ENCODE peak calls at places on chromosomes 16 and 17, in four cellular contexts. A is IMR-90, U is K562, L is GM12878. P is an unnamed sample.

GRCh38 chr16:70689970-70690905 is 4.4 kb upstream of the MTSS2 start:
- DNase-seq in A (no peak), U (no peak), L (no peak), P (no peak)

GRCh38 chr16:75471723-75472634 is 7.5 kb upstream of the TMEM170A start:
- DNase-seq in A (peak; percentile 64), U (peak; percentile 71), L (no peak), P (peak; percentile 67)

GRCh38 chr17:72931163-72931562 is 161.3 kb downstream of the SLC39A11 start:
- DNase-seq in A (no peak), U (no peak), L (peak; percentile 25), P (no peak)

GRCh38 chr17:16286009-16286946 is 67.0 kb downstream of the CENPV start:
- DNase-seq in A (peak; percentile 98), U (peak; percentile 95), L (peak; percentile 96), P (peak; percentile 96)

GRCh38 chr16:81179219-81179618 is 59.3 kb upstream of the BCO1 start:
- DNase-seq in A (no peak), U (no peak), L (no peak), P (no peak)

GRCh38 chr17:70609566-70609965 is 440.2 kb downstream of the KCNJ2 start:
- DNase-seq in A (no peak), U (no peak), L (no peak), P (no peak)

GRCh38 chr16:88298166-88298881 is 84.4 kb upstream of the ZNF469 start:
- DNase-seq in A (peak; percentile 60), U (no peak), L (no peak), P (no peak)

GRCh38 chr17:68184816-68185436 is 62.9 kb upstream of the AMZ2 start:
- DNase-seq in A (no peak), U (no peak), L (no peak), P (no peak)

GRCh38 chr16:67672306-67672705 is 5.7 kb downstream of the C16orf86 start:
- DNase-seq in A (no peak), U (no peak), L (no peak), P (no peak)

GRCh38 chr16:66878067-66878466 is 2.2 kb upstream of the PDP2 start:
- DNase-seq in A (no peak), U (no peak), L (no peak), P (no peak)

GRCh38 chr16:80583466-80583865 is 42.7 kb downstream of the DYNLRB2 start:
- DNase-seq in A (peak; percentile 59), U (no peak), L (no peak), P (no peak)

GRCh38 chr17:55304171-55304859 is 39.6 kb downstream of the HLF start:
- DNase-seq in A (no peak), U (no peak), L (no peak), P (no peak)

GRCh38 chr17:75589919-75590303 is 2.3 kb downstream of the MYO15B start:
- DNase-seq in A (no peak), U (no peak), L (no peak), P (no peak)

GRCh38 chr17:80704894-80705293 is 160.3 kb downstream of the RPTOR start:
- DNase-seq in A (no peak), U (no peak), L (no peak), P (no peak)

GRCh38 chr17:55773671-55774070 is 22.8 kb downstream of the PCTP start:
- DNase-seq in A (no peak), U (no peak), L (no peak), P (no peak)

GRCh38 chr16:77822656-77823055 is 34.3 kb downstream of the VAT1L start:
- DNase-seq in A (no peak), U (no peak), L (no peak), P (no peak)

GRCh38 chr17:1239210-1239609 is 31.0 kb upstream of the BHLHA9 start:
- DNase-seq in A (peak; percentile 55), U (no peak), L (no peak), P (no peak)

GRCh38 chr16:35011-35775 is 18.2 kb downstream of the POLR3K start:
- DNase-seq in A (no peak), U (no peak), L (no peak), P (no peak)

GRCh38 chr16:80692270-80692669 is 112.1 kb downstream of the CDYL2 start:
- DNase-seq in A (no peak), U (no peak), L (no peak), P (no peak)

GRCh38 chr17:77692571-77693161 is 265.8 kb upstream of the TNRC6C start:
- DNase-seq in A (peak; percentile 9), U (no peak), L (no peak), P (no peak)

GRCh38 chr17:80774643-80775281 is 216.9 kb upstream of the CHMP6 start:
- DNase-seq in A (no peak), U (no peak), L (no peak), P (peak; percentile 43)

GRCh38 chr16:66656547-66656946 is 40.0 kb downstream of the CMTM4 start:
- DNase-seq in A (peak; percentile 38), U (no peak), L (no peak), P (no peak)

GRCh38 chr17:48915459-48916282 is 7.5 kb downstream of the UBE2Z start:
- DNase-seq in A (peak; percentile 93), U (no peak), L (peak; percentile 74), P (peak; percentile 47)

GRCh38 chr16:27522173-27522707 is 27.5 kb downstream of the GTF3C1 start:
- DNase-seq in A (no peak), U (no peak), L (no peak), P (no peak)

GRCh38 chr17:65208753-65209152 is 71.6 kb downstream of the RGS9 start:
- DNase-seq in A (no peak), U (no peak), L (no peak), P (no peak)

GRCh38 chr17:62967111-62967449 is 1.0 kb downstream of the TANC2 start:
- DNase-seq in A (no peak), U (no peak), L (no peak), P (no peak)

GRCh38 chr16:80611930-80612327 is 71.1 kb downstream of the DYNLRB2 start:
- DNase-seq in A (no peak), U (peak; percentile 21), L (no peak), P (no peak)

DNA sequence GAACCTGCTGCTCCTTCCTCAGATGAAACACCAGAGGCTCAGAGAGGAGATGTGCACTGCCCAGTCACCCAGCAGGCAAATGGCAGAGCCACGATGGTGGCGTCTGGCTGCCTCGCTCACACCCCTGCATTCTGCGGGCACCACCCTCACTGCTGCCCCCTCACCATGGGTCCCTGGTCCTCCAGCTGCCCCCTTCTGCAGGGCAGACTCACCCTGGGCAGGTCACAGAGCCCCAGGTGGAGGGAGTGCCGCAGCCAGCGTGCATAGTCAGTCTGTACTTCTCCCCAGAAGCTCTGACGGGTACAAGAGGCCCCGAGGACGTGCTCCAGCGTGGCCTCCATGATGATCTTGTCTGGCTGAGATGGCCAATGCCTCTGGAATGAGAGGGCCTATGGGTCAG is 52.9 kb downstream of the RMI2 start:
- DNase-seq in A (no peak), U (no peak), L (no peak), P (no peak)
- TF ChIP-seq FOS in A (no peak), U (no peak), L (no peak), P (no peak)

DNA sequence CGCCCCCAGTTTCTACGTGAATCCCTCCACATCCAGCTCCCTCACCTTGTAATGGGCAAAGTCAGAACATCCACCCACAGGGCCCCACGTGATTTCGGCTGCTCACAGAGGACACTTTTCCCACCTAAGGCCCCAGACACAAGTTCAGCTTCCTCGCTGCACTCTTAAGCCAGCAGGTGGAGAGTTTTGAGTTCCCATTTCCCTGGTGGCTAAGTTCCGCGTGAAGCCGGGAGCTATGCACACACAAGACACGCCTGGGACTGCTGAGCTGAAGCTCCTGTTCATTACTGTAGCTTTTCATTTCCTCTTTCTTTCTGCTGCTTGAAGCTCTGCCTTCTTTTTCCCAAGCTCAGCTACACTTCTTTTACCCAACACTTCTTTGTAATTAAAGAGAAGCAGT is 273.8 kb downstream of the NPIPA8 start:
- DNase-seq in A (no peak), U (no peak), L (no peak), P (no peak)
- TF ChIP-seq FOS in A (no peak), U (no peak), L (no peak), P (no peak)

GRCh38 chr16:57863434-57864160 is 61.3 kb upstream of the KIFC3 start:
- DNase-seq in A (peak; percentile 79), U (peak; percentile 55), L (no peak), P (peak; percentile 76)

GRCh38 chr16:57858635-57859034 is 56.3 kb upstream of the KIFC3 start:
- DNase-seq in A (no peak), U (no peak), L (no peak), P (no peak)

GRCh38 chr16:57862698-57863433 is 60.6 kb upstream of the KIFC3 start:
- DNase-seq in A (no peak), U (no peak), L (no peak), P (no peak)

GRCh38 chr16:57855188-57855587 is 52.9 kb upstream of the KIFC3 start:
- DNase-seq in A (no peak), U (no peak), L (no peak), P (no peak)

DNA sequence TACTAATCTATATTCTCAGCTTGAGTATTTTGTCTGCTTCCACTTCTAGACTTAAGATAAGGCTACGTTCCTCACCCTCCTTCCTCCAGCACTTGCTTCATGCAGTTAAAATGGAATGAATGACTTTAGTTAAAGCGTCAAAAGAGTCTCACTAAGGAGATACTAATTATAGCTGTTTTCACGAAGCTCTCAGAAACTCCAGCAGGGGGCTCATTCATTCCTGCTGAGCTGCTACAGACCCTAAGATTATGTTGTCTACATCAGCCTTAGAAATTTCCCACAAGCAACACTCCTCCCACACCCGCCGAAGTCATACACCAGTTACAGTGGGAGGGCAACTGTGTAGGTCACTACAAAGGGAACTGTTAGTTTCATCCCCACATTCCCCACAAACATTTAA is 57.0 kb upstream of the KIFC3 start:
- DNase-seq in A (peak; percentile 34), U (peak; percentile 70), L (no peak), P (peak; percentile 31)
- TF ChIP-seq FOS in A (no peak), U (no peak), L (no peak), P (no peak)

DNA sequence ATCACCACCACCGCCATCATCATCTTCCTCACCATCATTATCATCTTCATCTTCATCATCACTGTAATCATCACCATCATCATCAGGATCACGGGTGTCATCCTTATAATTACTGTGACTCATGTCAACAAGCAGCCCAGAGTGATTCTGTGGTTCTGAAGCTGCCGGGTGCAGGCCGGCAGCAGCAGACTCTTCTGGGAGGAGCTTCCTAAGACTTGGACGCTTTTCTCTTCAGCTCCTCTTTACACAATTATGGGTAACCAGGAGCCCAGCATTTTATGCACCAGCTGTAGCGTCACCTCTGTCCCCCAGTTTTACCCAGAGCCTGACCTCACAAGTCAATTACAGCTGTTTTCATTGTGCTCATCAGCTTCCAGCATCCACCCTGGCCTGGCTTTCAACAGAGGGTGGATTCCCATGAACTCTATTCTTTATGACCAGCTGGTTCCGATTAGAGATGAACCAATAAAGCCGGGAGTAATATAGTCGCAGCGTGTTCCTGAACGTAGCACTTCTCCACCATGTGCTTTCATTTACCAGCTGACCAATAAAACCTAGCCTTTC is 275.8 kb downstream of the FOXL1 start:
- DNase-seq in A (peak; percentile 57), U (no peak), L (no peak), P (peak; percentile 63)
- TF ChIP-seq FOS in A (no peak), U (no peak), L (no peak), P (no peak)

DNA sequence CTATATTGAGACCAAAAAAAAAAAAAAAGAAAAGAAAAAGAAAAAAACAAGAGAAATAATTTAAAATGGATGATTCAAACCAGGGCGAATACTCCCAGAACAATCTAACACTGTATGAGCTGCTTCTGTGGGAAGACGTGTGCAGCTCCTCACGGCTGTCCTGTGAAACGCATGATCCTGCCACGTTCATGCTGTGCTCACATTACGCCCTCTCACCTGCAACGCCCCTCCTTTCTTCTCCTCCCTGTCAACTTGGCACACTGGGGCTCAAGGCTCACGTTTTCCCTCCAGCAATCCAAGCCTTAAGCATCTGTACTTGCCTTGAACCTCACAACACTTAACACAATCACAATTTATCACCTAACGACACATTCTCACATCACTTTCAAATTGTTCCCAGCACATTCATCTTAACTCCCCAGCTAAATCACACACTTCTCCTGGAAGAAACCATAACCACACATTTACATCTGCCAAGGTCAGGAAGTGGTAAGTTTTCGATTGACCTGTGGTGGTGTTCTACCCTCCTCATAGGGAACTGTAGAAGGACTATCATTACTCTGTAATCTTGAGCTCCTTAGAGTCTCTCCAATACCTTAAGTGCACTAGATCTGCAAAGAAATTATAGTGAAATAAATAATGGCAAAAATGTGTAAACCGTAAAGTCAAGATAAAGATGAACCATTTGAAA is 29.1 kb downstream of the MBTPS1 start:
- DNase-seq in A (no peak), U (no peak), L (no peak), P (no peak)
- TF ChIP-seq FOS in A (no peak), U (no peak), L (no peak), P (no peak)

P was measured in endothelial cell of umbilical vein.